ENCODE peak calls at places on chromosomes 4 and X, in four cellular contexts. V is prostate gland, C is tibial artery, Z is PC-9. F is an unnamed sample.

GRCh38 chr4:83725076-83726074 is 189.5 kb downstream of the GPAT3 start:
- DNase-seq in V (no peak), C (no peak), Z (no peak), F (no peak)

GRCh38 chr4:7094931-7095330 is 27.1 kb upstream of the GRPEL1 start:
- DNase-seq in V (no peak), C (peak; percentile 63), Z (no peak), F (no peak)

GRCh38 chr4:55125087-55125721 is at the start of gene KDR:
- DNase-seq in V (peak; percentile 17), C (peak; percentile 65), Z (no peak), F (peak; percentile 36)

GRCh38 chr4:5220028-5220427 is 168.7 kb downstream of the STK32B start:
- DNase-seq in V (no peak), C (no peak), Z (no peak), F (no peak)

GRCh38 chr4:8184061-8184460 is 15.0 kb upstream of the SH3TC1 start:
- DNase-seq in V (no peak), C (no peak), Z (no peak), F (no peak)

GRCh38 chrX:70769659-70770232 is 138.8 kb downstream of the TEX11 start:
- DNase-seq in V (no peak), C (no peak), Z (no peak), F (no peak)

GRCh38 chr4:74311696-74312313 is 3.5 kb downstream of the EPGN start:
- DNase-seq in V (peak; percentile 26), C (no peak), Z (peak; percentile 45), F (no peak)

GRCh38 chr4:8707045-8707781 is 114.6 kb downstream of the CPZ start:
- DNase-seq in V (no peak), C (peak; percentile 47), Z (no peak), F (peak; percentile 22)

GRCh38 chr4:15774020-15774420 is 4.1 kb upstream of the CD38 start:
- DNase-seq in V (no peak), C (no peak), Z (peak; percentile 96), F (peak; percentile 54)

GRCh38 chrX:153491351-153492152 is 3.2 kb upstream of the BGN start:
- DNase-seq in V (no peak), C (no peak), Z (no peak), F (no peak)

GRCh38 chrX:129559800-129560199 is 19.7 kb downstream of the OCRL start:
- DNase-seq in V (no peak), C (no peak), Z (no peak), F (no peak)

GRCh38 chrX:47815901-47816845 is 20.5 kb upstream of the ZNF81 start:
- DNase-seq in V (no peak), C (no peak), Z (no peak), F (no peak)

GRCh38 chr4:1250527-1250812 is 1.5 kb upstream of the CTBP1 start:
- DNase-seq in V (no peak), C (no peak), Z (no peak), F (peak; percentile 55)

GRCh38 chrX:41064028-41064427 is 21.2 kb upstream of the USP9X start:
- DNase-seq in V (no peak), C (no peak), Z (no peak), F (no peak)

GRCh38 chrX:47991263-47992092 is 12.3 kb downstream of the ZNF182 start:
- DNase-seq in V (no peak), C (no peak), Z (no peak), F (no peak)

GRCh38 chr4:6196871-6197270 is 3.5 kb downstream of the JAKMIP1 start:
- DNase-seq in V (no peak), C (peak; percentile 35), Z (no peak), F (no peak)

GRCh38 chrX:37786666-37787337 is 6.9 kb downstream of the CYBB start:
- DNase-seq in V (no peak), C (no peak), Z (no peak), F (no peak)

GRCh38 chrX:37781808-37782207 is 1.9 kb downstream of the CYBB start:
- DNase-seq in V (no peak), C (no peak), Z (no peak), F (no peak)

GRCh38 chrX:37783284-37783683 is 3.4 kb downstream of the CYBB start:
- DNase-seq in V (no peak), C (no peak), Z (no peak), F (peak; percentile 76)

GRCh38 chrX:37787353-37787869 is 7.6 kb downstream of the CYBB start:
- DNase-seq in V (no peak), C (no peak), Z (no peak), F (no peak)

GRCh38 chrX:37785569-37785968 is 5.7 kb downstream of the CYBB start:
- DNase-seq in V (no peak), C (no peak), Z (peak; percentile 35), F (no peak)
- H3K4me1 ChIP-seq in V (no peaks in the 10 kb centered on the region), C (no peaks in the 10 kb centered on the region), Z (no peaks in the 10 kb centered on the region), F (no peaks in the 10 kb centered on the region)

GRCh38 chr4:165384186-165384585 is 5.4 kb downstream of the CPE start:
- DNase-seq in V (no peak), C (no peak), Z (no peak), F (no peak)

GRCh38 chr4:165383757-165384156 is 4.9 kb downstream of the CPE start:
- DNase-seq in V (peak; percentile 52), C (no peak), Z (no peak), F (no peak)

GRCh38 chr4:165385124-165385523 is 6.3 kb downstream of the CPE start:
- DNase-seq in V (no peak), C (no peak), Z (no peak), F (no peak)

GRCh38 chr4:165382640-165383039 is 3.8 kb downstream of the CPE start:
- DNase-seq in V (no peak), C (no peak), Z (no peak), F (no peak)

DNA sequence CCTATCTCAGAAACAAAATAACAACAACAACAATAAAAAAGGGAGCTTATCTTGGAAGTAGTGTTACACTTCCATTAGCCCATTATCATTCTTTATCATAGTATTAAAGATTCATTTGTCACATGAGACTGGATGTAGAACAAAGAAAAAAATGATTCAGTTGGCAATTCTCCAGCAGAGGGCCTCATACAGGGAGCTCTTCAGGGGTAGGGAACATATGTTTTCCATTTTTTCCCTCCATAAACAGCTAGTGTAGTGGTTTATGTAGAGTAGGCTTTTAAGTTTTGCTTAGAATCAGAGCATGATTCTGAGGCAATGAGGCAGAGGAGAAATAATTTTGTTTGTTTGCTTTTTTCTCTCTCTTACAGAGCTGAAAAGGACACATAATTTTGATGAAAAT is 5.8 kb downstream of the CPE start:
- DNase-seq in V (no peak), C (no peak), Z (no peak), F (no peak)
- TF ChIP-seq CTCF in V (no peak), C (no peak), Z (no peak), F (no peak)

GRCh38 chr4:169437299-169438047 is 166.7 kb upstream of the SH3RF1 start:
- DNase-seq in V (no peak), C (no peak), Z (no peak), F (no peak)
- H3K4me3 ChIP-seq in V (no peak overlapping the region), C (no peak overlapping the region), Z (no peak overlapping the region), F (no peak overlapping the region)

GRCh38 chr4:138958519-138958918 is 57.1 kb upstream of the NOCT start:
- DNase-seq in V (no peak), C (no peak), Z (no peak), F (no peak)
- H3K4me1 ChIP-seq in V (no peaks in the 10 kb centered on the region), C (peaks cover 28% of the 10 kb centered on the region), Z (peaks cover 11% of the 10 kb centered on the region), F (peaks cover 42% of the 10 kb centered on the region)

DNA sequence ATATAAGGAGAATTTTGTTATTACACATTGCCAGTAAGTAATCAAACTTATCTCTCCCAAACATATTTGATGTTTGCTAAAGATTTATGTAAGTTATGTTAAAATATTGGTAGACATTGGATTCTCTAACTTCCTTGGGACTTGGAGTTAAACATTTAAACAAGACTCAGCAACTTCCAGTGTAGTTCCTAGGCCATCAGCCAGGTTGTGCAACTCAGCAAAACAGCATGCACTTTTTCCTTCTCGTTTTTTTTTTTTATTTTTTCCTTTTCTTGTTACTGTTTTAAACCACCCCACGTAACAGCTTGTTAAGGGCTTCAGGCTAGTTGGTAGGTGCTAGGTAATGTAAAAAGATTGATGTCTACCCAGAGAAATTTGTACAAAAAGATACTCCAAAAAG is 510.4 kb downstream of the ANKRD50 start:
- DNase-seq in V (no peak), C (no peak), Z (no peak), F (no peak)
- TF ChIP-seq CTCF in V (no peak), C (peak; percentile 45), Z (no peak), F (no peak)